ENCODE peak calls at places on chromosome 1, in six cellular contexts. B is fibroblast of the aortic adventitia; V is dorsolateral prefrontal cortex; E is foreskin fibroblast; N is CD4-positive, alpha-beta T cell; W is adrenal gland. C is an unnamed sample.

GRCh38 chr1:222454196-222454595 is 93.7 kb downstream of the HHIPL2 start:
- DNase-seq in W (no peak), E (peak), B (peak), V (no peak), N (no peak), C (no peak)

GRCh38 chr1:29513357-29513756 is 277.0 kb downstream of the PTPRU start:
- DNase-seq in B (peak), W (peak), E (peak), N (no peak), V (no peak), C (no peak)

GRCh38 chr1:55868026-55868425 is 652.9 kb upstream of the USP24 start:
- DNase-seq in N (no peak), W (no peak), E (no peak), B (peak), V (no peak), C (no peak)

GRCh38 chr1:58943776-58944175 is 159.9 kb upstream of the JUN start:
- DNase-seq in E (no peak), B (no peak), V (no peak), N (no peak), W (no peak), C (no peak)

GRCh38 chr1:188170446-188170845 is 1341.7 kb downstream of the PLA2G4A start:
- DNase-seq in V (no peak), E (no peak), N (no peak), B (no peak), W (no peak), C (no peak)

GRCh38 chr1:87794788-87795614 is 466.3 kb downstream of the LMO4 start:
- DNase-seq in N (no peak), W (no peak), V (no peak), E (peak), B (peak), C (no peak)

GRCh38 chr1:31412732-31413404 is at the start of gene SERINC2:
- DNase-seq in W (peak), V (no peak), E (no peak), N (peak), B (no peak), C (peak)

GRCh38 chr1:45008076-45008475 is 3.0 kb downstream of the HECTD3 start:
- DNase-seq in N (no peak), B (no peak), E (no peak), V (no peak), W (no peak), C (no peak)

GRCh38 chr1:3240524-3241235 is 171.7 kb downstream of the PRDM16 start:
- DNase-seq in N (no peak), E (no peak), B (no peak), V (no peak), W (no peak), C (no peak)

GRCh38 chr1:110049801-110050601 is 15.6 kb downstream of the STRIP1 start:
- DNase-seq in V (no peak), N (no peak), B (no peak), E (no peak), W (no peak), C (no peak)

GRCh38 chr1:3062616-3063378 is 6.2 kb upstream of the PRDM16 start:
- DNase-seq in W (no peak), V (peak), N (no peak), E (no peak), B (no peak), C (no peak)

GRCh38 chr1:204929487-204930185 is 59.0 kb downstream of the NFASC start:
- DNase-seq in N (no peak), E (no peak), V (no peak), W (no peak), B (no peak), C (no peak)

GRCh38 chr1:53807916-53808315 is 30.2 kb downstream of the NDC1 start:
- DNase-seq in N (no peak), W (no peak), V (no peak), E (peak), B (no peak), C (no peak)

GRCh38 chr1:200242379-200243041 is 167.3 kb downstream of the ZNF281 start:
- DNase-seq in V (no peak), B (peak), W (peak), N (no peak), E (peak), C (no peak)

GRCh38 chr1:33985656-33986055 is 121.8 kb downstream of the HMGB4 start:
- DNase-seq in N (no peak), V (no peak), B (peak), E (peak), W (no peak), C (no peak)

GRCh38 chr1:165695011-165695410 is 3.4 kb downstream of the ALDH9A1 start:
- DNase-seq in N (no peak), V (no peak), W (no peak), B (peak), E (no peak), C (no peak)

GRCh38 chr1:19091539-19091938 is 118.5 kb downstream of the UBR4 start:
- DNase-seq in B (peak), V (no peak), N (no peak), W (no peak), E (no peak), C (no peak)

GRCh38 chr1:168348146-168348709 is 67.6 kb downstream of the TBX19 start:
- DNase-seq in N (no peak), W (no peak), V (no peak), B (no peak), E (no peak), C (no peak)

GRCh38 chr1:177281901-177282300 is 111.1 kb downstream of the BRINP2 start:
- DNase-seq in W (no peak), E (no peak), V (no peak), B (no peak), N (no peak), C (no peak)

GRCh38 chr1:181754103-181754502 is 270.8 kb downstream of the CACNA1E start:
- DNase-seq in V (no peak), W (no peak), N (no peak), B (no peak), E (no peak), C (no peak)

GRCh38 chr1:45924736-45925135 is 121.3 kb downstream of the MAST2 start:
- DNase-seq in N (no peak), B (peak), V (no peak), E (no peak), W (no peak), C (no peak)

GRCh38 chr1:226690460-226690982 is 48.6 kb downstream of the ITPKB start:
- DNase-seq in B (no peak), V (no peak), W (no peak), N (peak), E (no peak), C (no peak)

GRCh38 chr1:245858683-245859509 is 648.2 kb downstream of the SMYD3 start:
- DNase-seq in W (no peak), B (peak), N (no peak), E (no peak), V (no peak), C (no peak)

GRCh38 chr1:11787804-11788436 is 17.8 kb downstream of the MTHFR start:
- DNase-seq in W (no peak), E (no peak), V (no peak), N (no peak), B (no peak), C (no peak)

GRCh38 chr1:204450461-204451257 is 39.0 kb upstream of the PPP1R15B start:
- DNase-seq in N (no peak), V (no peak), B (no peak), E (no peak), W (no peak), C (no peak)

GRCh38 chr1:64323882-64324281 is 120.5 kb downstream of the UBE2U start:
- DNase-seq in W (no peak), V (no peak), N (no peak), E (no peak), B (no peak), C (no peak)

GRCh38 chr1:1211541-1212511 is 2.1 kb downstream of the TNFRSF4 start:
- DNase-seq in E (no peak), W (no peak), B (no peak), N (no peak), V (peak), C (no peak)

GRCh38 chr1:192516776-192517297 is 58.7 kb upstream of the RGS1 start:
- DNase-seq in W (no peak), B (no peak), V (no peak), N (peak), E (no peak), C (no peak)

GRCh38 chr1:109151591-109151990 is 37.7 kb downstream of the ELAPOR1 start:
- DNase-seq in V (no peak), N (no peak), W (no peak), E (no peak), B (no peak), C (no peak)

GRCh38 chr1:111605553-111605952 is 14.0 kb upstream of the RAP1A start:
- DNase-seq in V (no peak), N (no peak), B (peak), E (peak), W (no peak), C (no peak)

GRCh38 chr1:94579876-94580294 is 38.3 kb upstream of the F3 start:
- DNase-seq in B (peak), V (no peak), E (peak), W (no peak), N (no peak), C (no peak)

GRCh38 chr1:22567994-22568393 is 4.7 kb downstream of the EPHA8 start:
- DNase-seq in N (no peak), V (no peak), E (no peak), W (no peak), B (no peak), C (no peak)

GRCh38 chr1:51794868-51795267 is 83.7 kb downstream of the NRDC start:
- DNase-seq in W (no peak), N (no peak), V (no peak), B (no peak), E (no peak), C (no peak)

DNA sequence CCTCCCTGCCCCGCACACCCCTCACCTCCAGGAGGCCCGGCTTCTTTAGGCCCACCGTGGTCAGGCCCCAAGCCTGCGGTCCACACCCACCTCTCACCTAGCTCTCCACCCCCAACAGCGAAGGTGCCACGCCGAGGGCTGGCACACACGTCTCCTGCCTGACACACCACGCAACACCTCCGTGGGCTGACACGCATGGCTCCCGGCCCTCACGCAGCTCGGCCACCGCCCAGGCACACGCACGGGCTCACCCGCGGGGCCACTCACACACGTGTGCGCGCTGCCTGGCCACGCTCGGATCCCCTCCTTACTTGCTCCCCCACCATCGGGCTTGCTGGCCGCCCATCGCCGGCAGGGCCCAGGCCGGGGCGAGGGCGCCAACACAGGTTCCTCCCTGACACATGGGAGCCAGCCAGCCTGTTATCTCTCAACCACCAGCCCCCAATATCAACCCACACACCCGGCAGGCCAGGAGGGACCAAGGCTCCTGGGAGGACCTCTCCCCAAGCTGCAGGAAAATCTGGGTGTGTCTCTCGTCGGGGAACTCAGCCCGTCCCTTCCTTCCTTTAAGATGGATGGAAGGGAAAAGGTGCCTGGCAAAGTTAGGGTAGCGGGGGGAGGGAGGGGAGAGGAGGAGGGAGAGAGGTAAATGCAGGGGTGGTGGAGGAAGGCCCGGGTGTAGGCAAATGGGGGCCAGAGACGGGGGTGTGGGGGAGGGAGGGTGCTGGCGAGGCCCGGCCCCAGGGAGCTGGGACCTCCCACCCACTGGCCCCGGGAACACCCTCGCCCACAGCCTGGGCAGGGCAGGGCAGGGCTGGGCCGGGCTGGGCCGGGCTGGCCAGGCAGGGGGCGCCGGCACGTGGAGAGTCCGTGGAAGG is 546 bp downstream of the ELOVL1 start:
- DNase-seq in N (no peak), V (peak), W (peak), E (peak), B (no peak), C (no peak)
- TF ChIP-seq CTCF in N (no peak), V (no peak), W (no peak), E (no peak), B (peak), C (no peak)

GRCh38 chr1:91004145-91004544 is 17.7 kb downstream of the ZNF644 start:
- DNase-seq in B (no peak), V (no peak), E (no peak), N (no peak), W (no peak), C (no peak)

GRCh38 chr1:91006113-91006908 is 15.5 kb downstream of the ZNF644 start:
- DNase-seq in W (no peak), B (no peak), V (no peak), N (no peak), E (no peak), C (no peak)

GRCh38 chr1:91007827-91008226 is 14.0 kb downstream of the ZNF644 start:
- DNase-seq in W (no peak), E (peak), B (no peak), N (no peak), V (no peak), C (no peak)

GRCh38 chr1:91005285-91005684 is 16.6 kb downstream of the ZNF644 start:
- DNase-seq in W (no peak), V (no peak), N (no peak), E (no peak), B (no peak), C (no peak)

GRCh38 chr1:91007092-91007491 is 14.7 kb downstream of the ZNF644 start:
- DNase-seq in E (no peak), B (no peak), N (no peak), V (no peak), W (no peak), C (no peak)
- TF ChIP-seq CTCF in E (no peak), B (no peak), N (no peak), V (no peak), W (no peak), C (no peak)

GRCh38 chr1:152349611-152350010 is 10.2 kb downstream of the FLG2 start:
- DNase-seq in W (no peak), B (no peak), E (no peak), N (no peak), V (no peak), C (no peak)

GRCh38 chr1:152347116-152347728 is 12.6 kb downstream of the FLG2 start:
- DNase-seq in V (no peak), B (peak), N (peak), W (peak), E (peak), C (no peak)

GRCh38 chr1:152344463-152344862 is 15.3 kb downstream of the FLG2 start:
- DNase-seq in W (no peak), E (no peak), V (no peak), B (no peak), N (no peak), C (no peak)

DNA sequence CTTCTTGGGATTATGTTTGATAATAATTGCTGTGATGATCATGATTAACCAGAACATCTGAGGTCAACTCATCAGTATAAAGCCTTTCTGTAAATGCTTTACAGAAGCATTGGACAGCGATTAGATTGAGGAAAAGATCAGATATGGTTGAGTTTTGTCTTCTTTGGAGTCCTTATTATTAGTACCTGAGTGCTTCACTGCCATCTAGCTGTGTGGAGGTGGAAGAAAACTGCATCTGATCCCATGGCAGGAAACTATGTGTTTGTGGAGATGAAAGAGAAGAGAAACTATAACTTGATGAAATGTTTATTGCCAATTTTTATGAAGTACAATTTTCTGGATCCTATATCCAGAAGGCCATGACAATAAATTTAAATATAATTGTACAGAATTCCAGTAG is 11.4 kb downstream of the FLG2 start:
- DNase-seq in V (no peak), W (no peak), N (no peak), E (no peak), B (no peak), C (no peak)
- TF ChIP-seq CTCF in V (no peak), W (no peak), N (no peak), E (peak), B (no peak), C (no peak)

DNA sequence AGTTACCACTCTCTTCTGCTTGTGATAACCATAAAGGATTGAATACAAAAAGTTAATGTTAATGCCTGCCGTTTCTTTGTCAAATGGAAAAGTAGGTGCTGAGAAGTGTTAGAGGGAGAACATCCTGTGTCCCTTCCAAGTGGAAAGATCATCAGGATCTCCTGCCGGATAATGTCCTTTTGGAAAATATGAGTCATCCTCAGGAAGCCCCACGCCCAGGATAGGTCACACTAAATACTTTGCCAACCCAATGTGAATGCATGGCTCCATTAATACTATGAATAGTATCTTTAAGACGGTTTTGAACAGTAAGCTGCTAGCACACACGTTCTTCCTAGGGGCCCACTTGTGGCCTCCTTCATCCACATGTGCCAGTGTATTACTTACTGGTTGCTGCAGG is 279.5 kb downstream of the ZNF326 start:
- DNase-seq in E (no peak), B (peak), N (no peak), W (no peak), V (no peak), C (no peak)
- TF ChIP-seq CTCF in E (no peak), B (no peak), N (no peak), W (no peak), V (no peak), C (no peak)

C was measured in progenitor cell of endocrine pancreas.